ENCODE peak calls at places on chromosomes 13 and 19, in eight cellular contexts. U is fibroblast of villous mesenchyme, G is uterus, W is heart left ventricle, C is IMR-90, R is endothelial cell of umbilical vein, E is cardiac fibroblast, N is ascending aorta. K is an unnamed sample.

GRCh38 chr19:48568345-48568886 is 16.4 kb downstream of the SULT2B1 start:
- DNase-seq in W (peak), U (peak), G (peak), R (peak), N (peak), C (peak), E (peak), K (peak)

GRCh38 chr19:5983367-5983955 is 5.5 kb upstream of the RANBP3 start:
- DNase-seq in W (no peak), U (peak), C (no peak), G (no peak), R (no peak), E (no peak), N (no peak), K (peak)

GRCh38 chr13:71524245-71525002 is 342.6 kb downstream of the DACH1 start:
- DNase-seq in C (no peak), W (no peak), N (no peak), R (no peak), U (peak), G (no peak), E (peak), K (no peak)

GRCh38 chr13:90477194-90477593 is 870.3 kb upstream of the MIR17HG start:
- DNase-seq in W (no peak), G (no peak), R (no peak), C (no peak), U (no peak), E (no peak), N (no peak), K (no peak)

GRCh38 chr19:54707932-54708331 is 16.3 kb upstream of the KIR3DL3 start:
- DNase-seq in W (no peak), U (no peak), G (no peak), N (no peak), R (no peak), C (no peak), E (no peak), K (no peak)

GRCh38 chr19:33622809-33623511 is 1.2 kb downstream of the CHST8 start:
- DNase-seq in U (no peak), W (no peak), E (peak), G (no peak), R (no peak), N (no peak), C (no peak), K (no peak)

GRCh38 chr19:44708940-44709339 is 10.0 kb downstream of the CEACAM16 start:
- DNase-seq in N (no peak), C (no peak), R (no peak), W (no peak), U (no peak), E (no peak), G (no peak), K (no peak)

GRCh38 chr19:32843716-32844245 is 25.8 kb downstream of the SLC7A9 start:
- DNase-seq in N (no peak), W (no peak), U (no peak), R (no peak), G (no peak), E (no peak), C (no peak), K (no peak)

GRCh38 chr13:99968521-99969367 is 2.8 kb downstream of the ZIC5 start:
- DNase-seq in R (no peak), G (no peak), W (no peak), E (no peak), C (no peak), N (peak), U (no peak), K (no peak)

GRCh38 chr13:99967498-99967883 is 4.1 kb downstream of the ZIC5 start:
- DNase-seq in W (no peak), N (peak), U (no peak), G (no peak), C (no peak), R (no peak), E (no peak), K (no peak)

GRCh38 chr13:99969368-99969933 is 2.1 kb downstream of the ZIC5 start:
- DNase-seq in R (no peak), N (no peak), W (no peak), C (no peak), U (no peak), E (no peak), G (no peak), K (no peak)

GRCh38 chr13:99969934-99970760 is 1.4 kb downstream of the ZIC5 start:
- DNase-seq in W (no peak), E (no peak), C (no peak), N (no peak), U (no peak), G (no peak), R (no peak), K (no peak)

DNA sequence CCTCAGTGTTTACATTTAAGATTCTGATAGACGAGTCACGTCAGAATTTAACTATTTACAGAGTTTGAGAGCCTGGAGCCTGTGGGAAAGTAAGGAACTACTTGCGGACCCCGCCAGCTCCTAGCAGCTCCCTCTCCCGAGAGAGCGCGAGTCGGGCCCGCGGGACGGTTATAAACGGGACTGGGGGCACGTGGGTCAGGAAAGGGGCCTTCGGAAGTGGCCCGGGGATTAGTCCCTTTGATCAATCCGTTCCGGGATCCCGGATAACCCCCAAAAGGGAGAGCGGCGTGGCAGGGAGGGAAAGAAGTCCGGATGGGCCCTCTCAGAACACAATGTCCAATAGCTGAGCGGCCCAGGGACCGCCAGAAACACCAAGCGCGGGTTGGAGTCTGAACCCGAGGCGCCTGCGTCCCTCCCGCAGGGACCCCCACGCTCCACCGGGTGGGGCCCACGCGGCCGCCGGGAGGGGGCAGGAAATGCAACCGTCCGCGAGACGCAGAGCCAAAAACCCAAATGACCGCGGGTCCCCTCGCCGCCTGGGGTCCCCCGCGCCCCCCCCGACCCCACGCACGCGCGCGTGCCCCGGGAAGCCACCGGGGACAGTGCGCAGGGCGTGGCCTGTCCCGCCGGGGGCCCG is 3.6 kb downstream of the ZIC5 start:
- DNase-seq in U (no peak), C (no peak), N (peak), G (no peak), E (no peak), W (no peak), R (no peak), K (no peak)
- H3K4me3 ChIP-seq in U (no peak), C (no peak), N (peak), G (no peak), E (no peak), W (peak), R (no peak), K (no peak)

DNA sequence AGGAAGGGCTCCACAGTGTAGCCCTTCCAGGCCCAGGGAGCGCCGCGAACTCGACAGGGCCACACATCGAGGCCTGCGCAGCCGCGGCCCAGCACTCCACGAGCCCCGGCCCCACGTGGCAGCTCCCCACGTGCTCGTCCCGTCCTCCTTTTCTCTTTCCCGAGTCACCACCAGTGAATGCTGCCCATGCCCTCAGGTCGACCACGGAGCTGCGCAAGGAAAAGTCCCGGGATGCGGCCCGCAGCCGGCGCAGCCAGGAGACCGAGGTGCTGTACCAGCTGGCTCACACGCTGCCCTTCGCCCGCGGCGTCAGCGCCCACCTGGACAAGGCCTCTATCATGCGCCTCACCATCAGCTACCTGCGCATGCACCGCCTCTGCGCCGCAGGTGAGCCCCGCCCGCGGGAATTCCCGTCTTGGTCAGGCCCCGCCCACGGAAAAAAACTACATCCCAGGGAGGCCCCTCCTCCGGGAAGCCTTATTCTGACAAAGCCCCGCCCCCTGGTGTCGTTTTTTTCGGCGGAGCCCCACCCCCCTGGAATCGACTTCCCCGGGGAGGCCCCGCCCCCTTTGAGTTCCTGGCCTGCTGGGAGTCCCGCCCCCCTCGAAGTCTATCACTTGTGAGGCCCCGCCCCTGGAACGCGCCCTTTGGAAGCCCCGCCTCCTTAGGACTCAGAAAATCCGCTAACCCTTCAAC is 7.0 kb downstream of the HIF3A start:
- DNase-seq in N (no peak), R (no peak), G (peak), U (peak), C (no peak), W (peak), E (peak), K (peak)
- TF ChIP-seq CTCF in N (no peak), R (no peak), G (no peak), U (no peak), C (no peak), W (no peak), E (no peak), K (no peak)

GRCh38 chr19:1315470-1316166 is 29.9 kb downstream of the EFNA2 start:
- DNase-seq in N (no peak), C (peak), G (no peak), W (peak), U (peak), R (peak), E (peak), K (no peak)
- H3K4me3 ChIP-seq in N (no peak), C (peak), G (peak), W (peak), U (no peak), R (no peak), E (no peak), K (no peak)

GRCh38 chr19:41321204-41321599 is 11.2 kb downstream of the CCDC97 start:
- DNase-seq in N (no peak), G (no peak), C (no peak), W (no peak), U (no peak), R (no peak), E (no peak), K (no peak)

GRCh38 chr19:41320568-41320967 is 10.6 kb downstream of the CCDC97 start:
- DNase-seq in U (no peak), W (no peak), C (no peak), R (no peak), E (no peak), N (no peak), G (no peak), K (no peak)

GRCh38 chr19:41319500-41320184 is 9.7 kb downstream of the CCDC97 start:
- DNase-seq in G (no peak), W (no peak), U (peak), E (no peak), R (no peak), N (no peak), C (no peak), K (no peak)

GRCh38 chr19:41320185-41320518 is 10.2 kb downstream of the CCDC97 start:
- DNase-seq in R (no peak), U (no peak), E (no peak), C (no peak), G (no peak), N (no peak), W (no peak), K (no peak)

GRCh38 chr19:41318696-41319499 is 8.9 kb downstream of the CCDC97 start:
- DNase-seq in R (no peak), W (no peak), U (no peak), E (no peak), N (no peak), C (no peak), G (no peak), K (no peak)
- TF ChIP-seq CTCF in R (no peak), W (no peak), U (no peak), E (no peak), N (no peak), C (no peak), G (no peak), K (no peak)